ENCODE peak calls at places on chromosomes 3 and 15, in seven cellular contexts. W is A549, J is HepG2, Q is GM12878, V is GM23338, T is HL-60, P is HCT116. D is an unnamed sample.

GRCh38 chr3:188468672-188469071 is 314.7 kb downstream of the LPP start:
- DNase-seq in T (no peak), W (no peak), J (no peak), Q (no peak), P (no peak), V (no peak), D (no peak)

GRCh38 chr3:26653811-26654379 is 31.3 kb downstream of the LRRC3B start:
- DNase-seq in V (no peak), J (no peak), W (no peak), Q (no peak), T (no peak), P (no peak), D (no peak)

GRCh38 chr3:150248116-150248864 is 159.8 kb upstream of the TSC22D2 start:
- DNase-seq in T (no peak), V (no peak), J (no peak), P (no peak), W (no peak), Q (no peak), D (no peak)

GRCh38 chr3:31096661-31097060 is 202.2 kb upstream of the GADL1 start:
- DNase-seq in Q (no peak), T (no peak), P (no peak), J (no peak), V (no peak), W (no peak), D (no peak)

GRCh38 chr3:4493931-4494806 is 1.0 kb downstream of the ITPR1 start:
- DNase-seq in W (no peak), Q (no peak), T (peak; percentile 37), J (no peak), P (no peak), V (peak; percentile 68), D (no peak)

GRCh38 chr3:195188530-195188917 is 82.4 kb downstream of the XXYLT1 start:
- DNase-seq in P (no peak), W (no peak), Q (no peak), J (no peak), T (no peak), V (no peak), D (no peak)

GRCh38 chr3:193982258-193982659 is 153.7 kb upstream of the HES1 start:
- DNase-seq in Q (no peak), J (no peak), T (no peak), P (no peak), W (no peak), V (no peak), D (no peak)

GRCh38 chr3:105647047-105647446 is 221.8 kb downstream of the CBLB start:
- DNase-seq in V (no peak), T (peak; percentile 76), J (peak; percentile 39), Q (no peak), P (peak; percentile 69), W (no peak), D (peak; percentile 43)

GRCh38 chr3:19107719-19108118 is 40.6 kb upstream of the KCNH8 start:
- DNase-seq in T (no peak), Q (no peak), J (no peak), V (no peak), W (no peak), P (no peak), D (no peak)

GRCh38 chr3:141000027-141000663 is 51.0 kb upstream of the SPSB4 start:
- DNase-seq in V (peak; percentile 86), Q (peak; percentile 7), T (peak; percentile 51), W (peak; percentile 17), P (peak; percentile 54), J (peak; percentile 43), D (peak; percentile 41)

GRCh38 chr3:171260430-171260829 is 199.8 kb downstream of the TNIK start:
- DNase-seq in P (no peak), J (no peak), W (no peak), T (no peak), Q (no peak), V (no peak), D (no peak)

GRCh38 chr15:50854594-50855490 is 53.6 kb upstream of the AP4E1 start:
- DNase-seq in P (no peak), Q (peak; percentile 57), T (peak; percentile 77), W (no peak), V (no peak), J (peak; percentile 18), D (no peak)

GRCh38 chr15:48899793-48900192 is 21.9 kb downstream of the EID1 start:
- DNase-seq in J (no peak), W (no peak), V (no peak), T (no peak), P (no peak), Q (no peak), D (no peak)

GRCh38 chr15:28962851-28963710 is 77.3 kb downstream of the APBA2 start:
- DNase-seq in T (no peak), J (no peak), W (no peak), P (no peak), V (no peak), Q (no peak), D (no peak)

GRCh38 chr15:57537072-57537471 is 54.6 kb upstream of the MYZAP start:
- DNase-seq in Q (no peak), P (peak; percentile 10), T (no peak), J (peak; percentile 13), V (peak; percentile 63), W (no peak), D (no peak)

GRCh38 chr3:191085091-191085490 is 114.0 kb upstream of the OSTN start:
- DNase-seq in W (no peak), T (no peak), Q (no peak), J (no peak), P (no peak), V (no peak), D (no peak)

GRCh38 chr3:69087030-69087791 is 2.5 kb downstream of the ARL6IP5 start:
- DNase-seq in V (no peak), W (no peak), J (no peak), T (no peak), Q (no peak), P (no peak), D (no peak)
- TF ChIP-seq REST in V (no peak), W (no peak), J (no peak), T (no peak), Q (no peak), P (no peak), D (no peak)

GRCh38 chr15:78711638-78712037 is 70.6 kb upstream of the CHRNB4 start:
- DNase-seq in Q (no peak), V (no peak), J (no peak), W (no peak), T (no peak), P (no peak), D (no peak)

GRCh38 chr15:78708713-78709112 is 67.7 kb upstream of the CHRNB4 start:
- DNase-seq in P (no peak), T (no peak), Q (no peak), J (no peak), W (no peak), V (no peak), D (no peak)

GRCh38 chr15:78712797-78713515 is 71.9 kb upstream of the CHRNB4 start:
- DNase-seq in J (no peak), W (no peak), V (no peak), P (no peak), Q (no peak), T (no peak), D (no peak)

GRCh38 chr15:78714890-78715289 is 73.9 kb upstream of the CHRNB4 start:
- DNase-seq in W (no peak), P (no peak), J (peak; percentile 38), T (no peak), Q (no peak), V (peak; percentile 36), D (no peak)

GRCh38 chr15:78709263-78709882 is 68.4 kb upstream of the CHRNB4 start:
- DNase-seq in J (peak; percentile 39), V (peak; percentile 87), Q (no peak), P (peak; percentile 36), W (peak; percentile 86), T (peak; percentile 65), D (peak; percentile 35)
- H3K4me3 ChIP-seq in J (no peak overlapping the region), V (no peak overlapping the region), Q (no peak overlapping the region), P (peak overlapping the region; percentile 20), W (peak overlapping the region; percentile 30), T (no peak overlapping the region), D (peak overlapping the region; percentile 38)

DNA sequence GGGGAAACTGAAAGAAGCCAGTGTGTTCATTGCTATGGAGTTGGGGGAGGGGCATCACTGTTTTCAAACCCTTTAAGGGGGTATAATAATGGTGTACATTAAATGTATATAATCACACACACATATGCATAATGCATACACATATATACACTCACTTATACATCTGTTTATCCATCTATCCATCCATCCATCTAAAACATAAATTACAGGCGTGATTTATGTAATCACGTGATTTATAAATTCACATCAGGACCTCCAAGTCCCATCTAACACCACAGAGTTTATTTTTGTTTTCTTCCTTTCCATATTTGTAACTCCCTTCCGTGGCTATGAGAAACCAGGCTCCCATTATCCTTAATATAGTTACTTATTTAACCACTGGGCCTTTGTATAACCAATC is 39.8 kb downstream of the GRAMD1C start:
- DNase-seq in Q (no peak), W (no peak), T (no peak), V (no peak), J (no peak), P (no peak), D (no peak)
- TF ChIP-seq REST in Q (no peak), W (no peak), T (no peak), V (no peak), J (no peak), P (no peak), D (no peak)

DNA sequence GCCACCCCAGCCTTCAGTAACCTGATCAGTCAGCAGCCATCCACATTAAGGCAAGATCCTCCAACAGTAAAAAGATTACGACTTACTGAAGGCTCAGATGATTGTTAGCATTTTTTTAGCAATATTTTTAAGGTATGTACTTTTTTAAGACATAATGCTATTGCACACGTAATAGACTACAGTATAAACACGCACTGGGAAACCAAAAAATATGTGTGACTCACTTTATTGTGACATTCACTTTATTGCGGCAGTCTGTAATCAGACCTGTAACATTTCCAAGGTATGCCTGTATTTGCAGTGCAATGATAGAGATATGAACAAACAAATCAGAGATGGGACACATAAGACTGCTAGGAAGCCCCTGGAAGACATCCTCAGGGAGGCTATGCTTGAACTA is 225.4 kb upstream of the UBE2E1 start:
- DNase-seq in J (no peak), Q (no peak), W (peak; percentile 21), P (no peak), V (no peak), T (no peak), D (peak; percentile 51)
- H3K4me3 ChIP-seq in J (no peak overlapping the region), Q (no peak overlapping the region), W (peak overlapping the region; percentile 1), P (no peak overlapping the region), V (no peak overlapping the region), T (no peak overlapping the region), D (no peak overlapping the region)

GRCh38 chr3:151903501-151903991 is 30.1 kb downstream of the SUCNR1 start:
- DNase-seq in P (no peak), V (no peak), W (no peak), J (no peak), T (no peak), Q (no peak), D (no peak)
- TF ChIP-seq REST in P (no peak), V (no peak), W (no peak), J (no peak), T (no peak), Q (no peak), D (no peak)

GRCh38 chr15:78046796-78047341 is 30.6 kb downstream of the TBC1D2B start:
- DNase-seq in Q (no peak), T (peak; percentile 73), J (no peak), V (no peak), W (no peak), P (no peak), D (no peak)
- H3K4me3 ChIP-seq in Q (no peak overlapping the region), T (no peak overlapping the region), J (no peak overlapping the region), V (no peak overlapping the region), W (no peak overlapping the region), P (no peak overlapping the region), D (no peak overlapping the region)